ENCODE peak calls at places on chromosomes 12 and 14, in ten cellular contexts. V is Right ventricle myocardium superior; B is activated CD4-positive, CD25-positive, alpha-beta regulatory T cell treated with anti-CD3 and anti-CD28 coated beads, Interleukin-2, amount 50 U/mL, for 24 hours; H is CD8-positive, alpha-beta T cell; K is left ventricle myocardium superior; S is HCT116; J is left cardiac atrium; G is SK-N-SH treated with all-trans-retinoic acid at 6 μM for 48 hours; O is Panc1; F is Right ventricle myocardium inferior. Z is an unnamed sample.

GRCh38 chr14:34081576-34082136 is 130.8 kb upstream of the EGLN3 start:
- ATAC-seq in V (peak), B (no peak), H (no peak), K (peak), S (peak), J (peak), G (peak), O (peak), F (peak), Z (peak)

GRCh38 chr14:64673748-64674147 is 30.5 kb upstream of the PLEKHG3 start:
- ATAC-seq in V (no peak), B (peak), H (peak), K (no peak), S (no peak), J (peak), G (no peak), O (no peak), F (no peak), Z (peak)

GRCh38 chr14:58098507-58098906 is 53.5 kb downstream of the ARMH4 start:
- ATAC-seq in V (peak), B (no peak), H (no peak), K (peak), S (no peak), J (peak), G (no peak), O (no peak), F (no peak), Z (no peak)

GRCh38 chr12:98238513-98238912 is 276.9 kb upstream of the TMPO start:
- ATAC-seq in V (no peak), B (no peak), H (no peak), K (peak), S (no peak), J (peak), G (peak), O (no peak), F (no peak), Z (no peak)

GRCh38 chr12:28222959-28223662 is 32.9 kb downstream of the CCDC91 start:
- ATAC-seq in V (no peak), B (peak), H (peak), K (no peak), S (no peak), J (no peak), G (no peak), O (no peak), F (no peak), Z (peak)

GRCh38 chr12:107335802-107336570 is 242.6 kb upstream of the CRY1 start:
- ATAC-seq in V (no peak), B (no peak), H (no peak), K (no peak), S (no peak), J (peak), G (no peak), O (no peak), F (no peak), Z (no peak)

GRCh38 chr12:32051511-32052299 is 54.9 kb upstream of the BICD1 start:
- ATAC-seq in V (peak), B (peak), H (no peak), K (peak), S (peak), J (peak), G (peak), O (peak), F (no peak), Z (peak)

GRCh38 chr12:132286912-132287311 is 42.5 kb downstream of the GALNT9 start:
- ATAC-seq in V (no peak), B (no peak), H (no peak), K (no peak), S (peak), J (no peak), G (no peak), O (peak), F (no peak), Z (no peak)

GRCh38 chr14:36751116-36751515 is 89.5 kb downstream of the PAX9 start:
- ATAC-seq in V (no peak), B (no peak), H (no peak), K (no peak), S (no peak), J (no peak), G (no peak), O (no peak), F (no peak), Z (no peak)

GRCh38 chr12:9758119-9758518 is 2.6 kb downstream of the CD69 start:
- ATAC-seq in V (no peak), B (no peak), H (no peak), K (no peak), S (no peak), J (no peak), G (no peak), O (no peak), F (no peak), Z (no peak)

Z was measured in activated T-helper 17 cell treated with anti-CD3 and anti-CD28 coated beads, Interleukin-2, amount 50 U/mL, for 72 hours.